ENCODE peak calls at places on chromosomes 5 and 9, in ten cellular contexts. S, W, T, A, V, K, L, Y, E and Z are unnamed samples. For H3K36me3 and H3K4me1, the result is how much of the 10 kb centered on the place peaks cover.

GRCh38 chr5:83919071-83920041 is 198.7 kb upstream of the HAPLN1 start:
- DNase-seq in K (no peak), S (no peak), W (no peak), E (no peak), V (no peak), T (no peak), L (no peak), Y (no peak), A (no peak), Z (no peak)

GRCh38 chr5:169548315-169548714 is 35.3 kb upstream of the SPDL1 start:
- DNase-seq in V (no peak), K (no peak), T (no peak), W (no peak), Y (no peak), A (no peak), L (no peak), S (no peak), E (no peak), Z (no peak)

GRCh38 chr5:149450199-149450598 is 71.1 kb upstream of the IL17B start:
- DNase-seq in E (no peak), K (no peak), S (no peak), W (no peak), Y (peak), T (peak), V (peak), A (peak), L (peak), Z (peak)

GRCh38 chr5:55714749-55715148 is 2.6 kb upstream of the SLC38A9 start:
- DNase-seq in A (no peak), V (no peak), E (no peak), L (no peak), W (no peak), Y (no peak), S (no peak), T (no peak), K (no peak), Z (no peak)

GRCh38 chr9:136965771-136966484 is 11.4 kb upstream of the PTGDS start:
- DNase-seq in E (no peak), T (no peak), L (no peak), A (peak), K (no peak), Y (no peak), W (no peak), S (no peak), V (no peak), Z (no peak)

GRCh38 chr9:70285246-70285645 is 26.5 kb downstream of the SMC5 start:
- DNase-seq in L (no peak), K (no peak), A (no peak), W (no peak), S (no peak), Y (no peak), V (no peak), E (no peak), T (no peak), Z (no peak)

GRCh38 chr5:150562832-150563231 is 54.9 kb downstream of the NDST1 start:
- DNase-seq in W (peak), S (no peak), A (no peak), Y (no peak), L (no peak), E (no peak), T (no peak), V (no peak), K (no peak), Z (no peak)

GRCh38 chr5:132426525-132427138 is 57.1 kb downstream of the SLC22A5 start:
- DNase-seq in L (peak), S (peak), A (peak), E (peak), Y (peak), V (peak), W (no peak), K (peak), T (peak), Z (peak)

GRCh38 chr5:33258553-33258952 is 182.2 kb upstream of the TARS1 start:
- DNase-seq in V (no peak), L (no peak), E (no peak), Y (no peak), W (no peak), K (no peak), A (no peak), T (no peak), S (no peak), Z (no peak)

GRCh38 chr9:115202960-115203751 is 85.2 kb upstream of the TNC start:
- DNase-seq in L (no peak), V (no peak), T (peak), K (no peak), W (no peak), A (no peak), S (no peak), E (no peak), Y (peak), Z (no peak)

GRCh38 chr5:173878224-173878967 is 9.8 kb upstream of the CPEB4 start:
- DNase-seq in V (no peak), A (peak), K (no peak), Y (peak), L (no peak), E (no peak), S (no peak), T (peak), W (no peak), Z (no peak)

GRCh38 chr9:5388026-5388806 is 48.5 kb upstream of the RLN1 start:
- DNase-seq in Y (no peak), E (no peak), S (no peak), W (no peak), K (no peak), L (no peak), A (no peak), V (no peak), T (no peak), Z (no peak)

GRCh38 chr9:4175846-4176245 is 124.0 kb downstream of the GLIS3 start:
- DNase-seq in V (no peak), L (no peak), S (no peak), Y (no peak), A (no peak), K (no peak), W (no peak), T (no peak), E (no peak), Z (no peak)

GRCh38 chr5:67043789-67044511 is 152.6 kb downstream of the CD180 start:
- DNase-seq in W (no peak), K (no peak), A (no peak), Y (no peak), E (no peak), L (no peak), V (no peak), S (no peak), T (no peak), Z (no peak)

GRCh38 chr5:168713051-168713450 is 133.9 kb upstream of the PANK3 start:
- DNase-seq in L (no peak), E (no peak), Y (peak), A (no peak), T (no peak), K (no peak), S (no peak), V (no peak), W (no peak), Z (no peak)

GRCh38 chr9:122986010-122986409 is 45.2 kb downstream of the RABGAP1 start:
- DNase-seq in K (no peak), S (no peak), T (no peak), W (no peak), A (no peak), Y (no peak), E (no peak), V (no peak), L (no peak), Z (no peak)

GRCh38 chr5:87246046-87246445 is 21.6 kb upstream of the RASA1 start:
- DNase-seq in V (no peak), K (no peak), E (no peak), Y (no peak), L (no peak), S (no peak), T (no peak), A (no peak), W (no peak), Z (no peak)

GRCh38 chr9:92948632-92949031 is 1.3 kb downstream of the FGD3 start:
- DNase-seq in L (no peak), V (no peak), E (no peak), S (no peak), T (no peak), Y (no peak), K (no peak), W (no peak), A (no peak), Z (no peak)

GRCh38 chr5:55039843-55040242 is 15.8 kb downstream of the GZMK start:
- DNase-seq in T (no peak), E (no peak), K (no peak), W (no peak), Y (no peak), S (no peak), A (no peak), L (no peak), V (no peak), Z (no peak)

GRCh38 chr5:173474881-173475287 is 141.6 kb downstream of the BOD1 start:
- DNase-seq in S (peak), E (no peak), T (no peak), Y (no peak), K (no peak), A (no peak), W (no peak), L (no peak), V (no peak), Z (no peak)

GRCh38 chr5:159392881-159393280 is 62.6 kb upstream of the IL12B start:
- DNase-seq in T (no peak), K (no peak), L (no peak), S (no peak), W (no peak), E (no peak), A (no peak), V (no peak), Y (no peak), Z (no peak)

GRCh38 chr5:61824396-61824795 is 481.6 kb upstream of the KIF2A start:
- DNase-seq in K (no peak), T (no peak), L (no peak), W (no peak), A (no peak), E (no peak), Y (no peak), S (no peak), V (no peak), Z (no peak)

GRCh38 chr9:36870960-36871359 is 163.1 kb downstream of the PAX5 start:
- DNase-seq in A (no peak), S (no peak), W (no peak), L (no peak), Y (no peak), V (no peak), E (no peak), K (no peak), T (no peak), Z (no peak)

GRCh38 chr9:13627502-13627901 is 348.0 kb upstream of the MPDZ start:
- DNase-seq in K (no peak), E (no peak), W (no peak), A (no peak), S (no peak), Y (no peak), V (no peak), T (no peak), L (no peak), Z (no peak)
- H3K36me3 ChIP-seq in K (under half), E (under half), W (under half), A (under half), S (under half), Y (under half), V (under half), T (under half), L (under half), Z (under half)

GRCh38 chr5:113167985-113168384 is 191.4 kb downstream of the DCP2 start:
- DNase-seq in V (no peak), K (no peak), T (no peak), L (no peak), S (no peak), A (no peak), E (no peak), W (no peak), Y (no peak), Z (no peak)
- H3K4me1 ChIP-seq in V (under half), K (under half), T (half or more), L (half or more), S (under half), A (half or more), E (half or more), W (half or more), Y (half or more), Z (under half)

DNA sequence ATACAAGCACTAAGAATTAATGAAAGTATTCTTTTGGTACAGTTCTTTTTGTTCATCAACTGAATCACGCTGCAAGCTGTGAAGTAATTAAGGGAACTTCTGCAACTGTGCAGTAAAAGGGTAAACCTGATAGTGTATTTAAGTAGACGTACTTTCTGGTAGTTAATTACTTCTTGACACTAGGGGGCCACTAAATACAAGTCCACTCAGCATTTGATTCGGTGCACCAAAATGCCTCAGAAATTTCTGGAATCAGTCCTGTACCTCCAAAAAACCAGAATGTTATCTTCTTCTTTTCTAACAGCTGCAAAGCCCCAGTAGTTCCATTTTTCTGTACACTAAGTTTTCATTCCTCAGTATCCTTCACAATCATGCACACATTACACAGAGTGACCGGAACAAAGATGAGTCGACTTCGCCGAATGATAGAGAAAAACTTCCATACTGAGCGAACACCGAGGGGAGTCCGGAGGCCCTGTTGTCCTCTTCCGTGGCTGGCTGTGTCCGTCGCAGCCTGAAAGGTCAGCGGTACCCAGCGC is 500 bp downstream of the GFM2 start:
- DNase-seq in K (no peak), Y (no peak), E (no peak), S (peak), T (no peak), W (peak), V (no peak), L (no peak), A (no peak), Z (no peak)
- H3K27ac ChIP-seq in K (peak), Y (peak), E (peak), S (peak), T (peak), W (peak), V (peak), L (peak), A (peak), Z (peak)

GRCh38 chr9:33117816-33118215 is 41.3 kb upstream of the SMU1 start:
- DNase-seq in S (no peak), L (no peak), W (no peak), E (peak), K (no peak), V (no peak), A (no peak), T (no peak), Y (no peak), Z (peak)
- H3K36me3 ChIP-seq in S (under half), L (half or more), W (under half), E (under half), K (half or more), V (under half), A (half or more), T (half or more), Y (under half), Z (half or more)

GRCh38 chr9:129989740-129990139 is 53.2 kb downstream of the FNBP1 start:
- DNase-seq in K (no peak), W (no peak), Y (no peak), E (no peak), S (peak), A (no peak), L (no peak), V (no peak), T (no peak), Z (peak)

GRCh38 chr9:129987941-129988340 is 55.0 kb downstream of the FNBP1 start:
- DNase-seq in W (no peak), L (no peak), S (no peak), Y (no peak), V (no peak), K (no peak), T (no peak), A (no peak), E (no peak), Z (no peak)

GRCh38 chr9:129988607-129989361 is 54.2 kb downstream of the FNBP1 start:
- DNase-seq in K (no peak), A (no peak), S (no peak), V (no peak), L (no peak), W (no peak), T (no peak), E (no peak), Y (no peak), Z (no peak)

GRCh38 chr9:129990269-129991005 is 52.6 kb downstream of the FNBP1 start:
- DNase-seq in S (no peak), V (no peak), A (no peak), Y (no peak), W (no peak), L (no peak), E (no peak), K (no peak), T (no peak), Z (no peak)

DNA sequence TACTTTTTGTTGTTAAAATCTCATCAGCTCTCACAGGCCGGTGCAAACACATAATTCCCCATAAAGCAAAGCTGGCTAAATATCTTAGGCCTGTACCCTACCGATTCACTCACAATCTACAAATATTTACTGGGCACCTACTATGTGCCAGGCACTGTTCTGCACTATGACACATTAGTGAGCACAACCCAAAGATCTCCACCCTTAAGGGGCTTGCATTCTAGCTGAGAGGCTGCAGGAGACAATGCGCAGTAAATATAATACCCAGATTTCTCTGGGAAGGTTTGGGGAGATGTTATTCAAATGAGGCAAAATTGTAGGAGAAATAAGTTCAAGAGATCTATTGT is 53.7 kb downstream of the FNBP1 start:
- DNase-seq in S (no peak), Y (no peak), K (no peak), T (no peak), E (no peak), A (no peak), V (no peak), L (no peak), W (no peak), Z (no peak)
- H3K4me1 ChIP-seq in S (under half), Y (under half), K (under half), T (under half), E (under half), A (under half), V (under half), L (under half), W (under half), Z (under half)